ENCODE peak calls at places on chromosomes 2 and 18, in six cellular contexts. One of them, this sample, is unnamed.

GRCh38 chr2:96933528-96933927 is 52.9 kb downstream of the FAM178B start:
- DNase-seq in neural progenitor cell: peak
- DNase-seq in fibroblast of the aortic adventitia: no peak
- DNase-seq in fibroblast of villous mesenchyme: no peak
- DNase-seq in right cardiac atrium: peak
- DNase-seq in left ventricle myocardium inferior: no peak
- DNase-seq in this sample: no peak

GRCh38 chr2:60064687-60065361 is 488.6 kb downstream of the BCL11A start:
- DNase-seq in neural progenitor cell: peak
- DNase-seq in fibroblast of the aortic adventitia: no peak
- DNase-seq in fibroblast of villous mesenchyme: no peak
- DNase-seq in right cardiac atrium: no peak
- DNase-seq in left ventricle myocardium inferior: no peak
- DNase-seq in this sample: no peak

GRCh38 chr2:157336137-157336721 is 10.6 kb upstream of the ERMN start:
- DNase-seq in neural progenitor cell: peak
- DNase-seq in fibroblast of the aortic adventitia: peak
- DNase-seq in fibroblast of villous mesenchyme: peak
- DNase-seq in right cardiac atrium: no peak
- DNase-seq in left ventricle myocardium inferior: no peak
- DNase-seq in this sample: peak

GRCh38 chr18:40037386-40037785 is 1917.6 kb upstream of the PIK3C3 start:
- DNase-seq in neural progenitor cell: no peak
- DNase-seq in fibroblast of the aortic adventitia: no peak
- DNase-seq in fibroblast of villous mesenchyme: no peak
- DNase-seq in right cardiac atrium: no peak
- DNase-seq in left ventricle myocardium inferior: no peak
- DNase-seq in this sample: no peak

GRCh38 chr18:10057808-10058791 is 144.3 kb downstream of the VAPA start:
- DNase-seq in neural progenitor cell: no peak
- DNase-seq in fibroblast of the aortic adventitia: peak
- DNase-seq in fibroblast of villous mesenchyme: peak
- DNase-seq in right cardiac atrium: no peak
- DNase-seq in left ventricle myocardium inferior: no peak
- DNase-seq in this sample: peak

GRCh38 chr2:31822587-31822986 is 188.2 kb downstream of the MEMO1 start:
- DNase-seq in neural progenitor cell: no peak
- DNase-seq in fibroblast of the aortic adventitia: no peak
- DNase-seq in fibroblast of villous mesenchyme: no peak
- DNase-seq in right cardiac atrium: no peak
- DNase-seq in left ventricle myocardium inferior: no peak
- DNase-seq in this sample: no peak

GRCh38 chr2:42809131-42809875 is 16.9 kb upstream of the HAAO start:
- DNase-seq in neural progenitor cell: no peak
- DNase-seq in fibroblast of the aortic adventitia: no peak
- DNase-seq in fibroblast of villous mesenchyme: no peak
- DNase-seq in right cardiac atrium: no peak
- DNase-seq in left ventricle myocardium inferior: no peak
- DNase-seq in this sample: no peak

GRCh38 chr2:6352906-6353515 is 512.7 kb downstream of the CMPK2 start:
- DNase-seq in neural progenitor cell: peak
- DNase-seq in fibroblast of the aortic adventitia: peak
- DNase-seq in fibroblast of villous mesenchyme: peak
- DNase-seq in right cardiac atrium: peak
- DNase-seq in left ventricle myocardium inferior: peak
- DNase-seq in this sample: peak

GRCh38 chr18:42706618-42707017 is 408.9 kb downstream of the RIT2 start:
- DNase-seq in neural progenitor cell: peak
- DNase-seq in fibroblast of the aortic adventitia: peak
- DNase-seq in fibroblast of villous mesenchyme: no peak
- DNase-seq in right cardiac atrium: peak
- DNase-seq in left ventricle myocardium inferior: no peak
- DNase-seq in this sample: no peak

GRCh38 chr2:240513544-240514287 is 44.1 kb downstream of the ANKMY1 start:
- DNase-seq in neural progenitor cell: peak
- DNase-seq in fibroblast of the aortic adventitia: peak
- DNase-seq in fibroblast of villous mesenchyme: peak
- DNase-seq in right cardiac atrium: peak
- DNase-seq in left ventricle myocardium inferior: peak
- DNase-seq in this sample: peak

GRCh38 chr2:227106845-227107759 is 56.9 kb downstream of the COL4A4 start:
- DNase-seq in neural progenitor cell: peak
- DNase-seq in fibroblast of the aortic adventitia: peak
- DNase-seq in fibroblast of villous mesenchyme: peak
- DNase-seq in right cardiac atrium: no peak
- DNase-seq in left ventricle myocardium inferior: no peak
- DNase-seq in this sample: peak

GRCh38 chr2:29821591-29821990 is 99.8 kb downstream of the ALK start:
- DNase-seq in neural progenitor cell: no peak
- DNase-seq in fibroblast of the aortic adventitia: no peak
- DNase-seq in fibroblast of villous mesenchyme: no peak
- DNase-seq in right cardiac atrium: no peak
- DNase-seq in left ventricle myocardium inferior: no peak
- DNase-seq in this sample: no peak

GRCh38 chr18:31046916-31047315 is 4.4 kb upstream of the DSC3 start:
- DNase-seq in neural progenitor cell: no peak
- DNase-seq in fibroblast of the aortic adventitia: no peak
- DNase-seq in fibroblast of villous mesenchyme: no peak
- DNase-seq in right cardiac atrium: no peak
- DNase-seq in left ventricle myocardium inferior: no peak
- DNase-seq in this sample: no peak

GRCh38 chr2:73776869-73777519 is 2.9 kb downstream of the DUSP11 start:
- DNase-seq in neural progenitor cell: no peak
- DNase-seq in fibroblast of the aortic adventitia: peak
- DNase-seq in fibroblast of villous mesenchyme: peak
- DNase-seq in right cardiac atrium: no peak
- DNase-seq in left ventricle myocardium inferior: no peak
- DNase-seq in this sample: peak

GRCh38 chr18:5294618-5295230 is 802 bp downstream of the ZBTB14 start:
- DNase-seq in neural progenitor cell: no peak
- DNase-seq in fibroblast of the aortic adventitia: peak
- DNase-seq in fibroblast of villous mesenchyme: peak
- DNase-seq in right cardiac atrium: peak
- DNase-seq in left ventricle myocardium inferior: peak
- DNase-seq in this sample: peak

GRCh38 chr2:172953411-172953810 is 122.2 kb upstream of the MAP3K20 start:
- DNase-seq in neural progenitor cell: no peak
- DNase-seq in fibroblast of the aortic adventitia: no peak
- DNase-seq in fibroblast of villous mesenchyme: no peak
- DNase-seq in right cardiac atrium: no peak
- DNase-seq in left ventricle myocardium inferior: no peak
- DNase-seq in this sample: no peak

GRCh38 chr2:19114754-19115231 is 243.6 kb downstream of the OSR1 start:
- DNase-seq in neural progenitor cell: no peak
- DNase-seq in fibroblast of the aortic adventitia: peak
- DNase-seq in fibroblast of villous mesenchyme: no peak
- DNase-seq in right cardiac atrium: peak
- DNase-seq in left ventricle myocardium inferior: peak
- DNase-seq in this sample: peak

GRCh38 chr2:236464140-236464539 is 105.5 kb upstream of the ACKR3 start:
- DNase-seq in neural progenitor cell: no peak
- DNase-seq in fibroblast of the aortic adventitia: peak
- DNase-seq in fibroblast of villous mesenchyme: no peak
- DNase-seq in right cardiac atrium: no peak
- DNase-seq in left ventricle myocardium inferior: no peak
- DNase-seq in this sample: no peak

GRCh38 chr2:11631462-11631861 is 38.5 kb downstream of the NTSR2 start:
- DNase-seq in neural progenitor cell: no peak
- DNase-seq in fibroblast of the aortic adventitia: peak
- DNase-seq in fibroblast of villous mesenchyme: no peak
- DNase-seq in right cardiac atrium: no peak
- DNase-seq in left ventricle myocardium inferior: no peak
- DNase-seq in this sample: peak

GRCh38 chr2:146807568-146808168 is 1037.2 kb upstream of the ACVR2A start:
- DNase-seq in neural progenitor cell: peak
- DNase-seq in fibroblast of the aortic adventitia: no peak
- DNase-seq in fibroblast of villous mesenchyme: no peak
- DNase-seq in right cardiac atrium: peak
- DNase-seq in left ventricle myocardium inferior: no peak
- DNase-seq in this sample: no peak

GRCh38 chr2:69798909-69799526 is 30.4 kb upstream of the GMCL1 start:
- DNase-seq in neural progenitor cell: peak
- DNase-seq in fibroblast of the aortic adventitia: peak
- DNase-seq in fibroblast of villous mesenchyme: peak
- DNase-seq in right cardiac atrium: no peak
- DNase-seq in left ventricle myocardium inferior: no peak
- DNase-seq in this sample: peak

GRCh38 chr18:57802166-57802868 is 798 bp downstream of the ATP8B1 start:
- DNase-seq in neural progenitor cell: peak
- DNase-seq in fibroblast of the aortic adventitia: no peak
- DNase-seq in fibroblast of villous mesenchyme: no peak
- DNase-seq in right cardiac atrium: peak
- DNase-seq in left ventricle myocardium inferior: no peak
- DNase-seq in this sample: no peak

GRCh38 chr2:126172785-126173184 is 483.2 kb upstream of the GYPC start:
- DNase-seq in neural progenitor cell: no peak
- DNase-seq in fibroblast of the aortic adventitia: no peak
- DNase-seq in fibroblast of villous mesenchyme: no peak
- DNase-seq in right cardiac atrium: no peak
- DNase-seq in left ventricle myocardium inferior: no peak
- DNase-seq in this sample: no peak

GRCh38 chr2:177572236-177572671 is 179.7 kb downstream of the AGPS start:
- DNase-seq in neural progenitor cell: no peak
- DNase-seq in fibroblast of the aortic adventitia: peak
- DNase-seq in fibroblast of villous mesenchyme: peak
- DNase-seq in right cardiac atrium: no peak
- DNase-seq in left ventricle myocardium inferior: no peak
- DNase-seq in this sample: no peak

GRCh38 chr18:50817898-50818250 is 1.9 kb downstream of the MRO start:
- DNase-seq in neural progenitor cell: no peak
- DNase-seq in fibroblast of the aortic adventitia: peak
- DNase-seq in fibroblast of villous mesenchyme: peak
- DNase-seq in right cardiac atrium: no peak
- DNase-seq in left ventricle myocardium inferior: no peak
- DNase-seq in this sample: peak

GRCh38 chr2:225419033-225419432 is 19.5 kb downstream of the NYAP2 start:
- DNase-seq in neural progenitor cell: no peak
- DNase-seq in fibroblast of the aortic adventitia: no peak
- DNase-seq in fibroblast of villous mesenchyme: no peak
- DNase-seq in right cardiac atrium: no peak
- DNase-seq in left ventricle myocardium inferior: no peak
- DNase-seq in this sample: no peak
- H3K4me3 ChIP-seq in neural progenitor cell: no peak
- H3K4me3 ChIP-seq in fibroblast of the aortic adventitia: no peak
- H3K4me3 ChIP-seq in fibroblast of villous mesenchyme: no peak
- H3K4me3 ChIP-seq in right cardiac atrium: no peak
- H3K4me3 ChIP-seq in left ventricle myocardium inferior: no peak
- H3K4me3 ChIP-seq in this sample: no peak

DNA sequence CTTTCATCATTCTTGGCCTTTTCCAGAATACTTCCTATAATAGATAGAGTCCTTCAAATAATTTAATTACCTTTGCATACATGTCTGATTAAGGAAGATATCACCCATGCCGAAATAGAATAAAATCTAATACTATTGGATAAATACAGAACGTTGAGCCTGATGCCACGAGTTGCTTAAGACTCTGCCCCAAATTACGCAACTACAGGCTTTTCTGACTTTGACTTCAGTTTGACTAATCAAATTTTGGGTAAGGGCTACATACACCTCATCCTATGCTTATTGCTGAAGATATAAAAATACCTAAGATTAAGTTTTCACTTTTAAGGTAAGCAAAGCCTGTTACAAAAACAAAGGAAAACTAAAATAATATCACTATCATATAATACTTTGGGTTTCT is 1065.1 kb upstream of the NRXN1 start:
- DNase-seq in neural progenitor cell: no peak
- DNase-seq in fibroblast of the aortic adventitia: no peak
- DNase-seq in fibroblast of villous mesenchyme: no peak
- DNase-seq in right cardiac atrium: no peak
- DNase-seq in left ventricle myocardium inferior: no peak
- DNase-seq in this sample: no peak
- H3K4me3 ChIP-seq in neural progenitor cell: no peak
- H3K4me3 ChIP-seq in fibroblast of the aortic adventitia: no peak
- H3K4me3 ChIP-seq in fibroblast of villous mesenchyme: no peak
- H3K4me3 ChIP-seq in right cardiac atrium: no peak
- H3K4me3 ChIP-seq in left ventricle myocardium inferior: no peak
- H3K4me3 ChIP-seq in this sample: no peak

GRCh38 chr2:237627463-237628321 is at the start of gene LRRFIP1:
- DNase-seq in neural progenitor cell: peak
- DNase-seq in fibroblast of the aortic adventitia: peak
- DNase-seq in fibroblast of villous mesenchyme: peak
- DNase-seq in right cardiac atrium: peak
- DNase-seq in left ventricle myocardium inferior: peak
- DNase-seq in this sample: no peak
- H3K4me3 ChIP-seq in neural progenitor cell: peak
- H3K4me3 ChIP-seq in fibroblast of the aortic adventitia: peak
- H3K4me3 ChIP-seq in fibroblast of villous mesenchyme: peak
- H3K4me3 ChIP-seq in right cardiac atrium: peak
- H3K4me3 ChIP-seq in left ventricle myocardium inferior: peak
- H3K4me3 ChIP-seq in this sample: peak

GRCh38 chr2:201980389-201980821 is 53.2 kb upstream of the FZD7 start:
- DNase-seq in neural progenitor cell: no peak
- DNase-seq in fibroblast of the aortic adventitia: no peak
- DNase-seq in fibroblast of villous mesenchyme: no peak
- DNase-seq in right cardiac atrium: no peak
- DNase-seq in left ventricle myocardium inferior: no peak
- DNase-seq in this sample: no peak
- H3K4me3 ChIP-seq in neural progenitor cell: no peak
- H3K4me3 ChIP-seq in fibroblast of the aortic adventitia: no peak
- H3K4me3 ChIP-seq in fibroblast of villous mesenchyme: no peak
- H3K4me3 ChIP-seq in right cardiac atrium: no peak
- H3K4me3 ChIP-seq in left ventricle myocardium inferior: no peak
- H3K4me3 ChIP-seq in this sample: no peak

GRCh38 chr2:122105885-122106221 is 350.4 kb downstream of the TSN start:
- DNase-seq in neural progenitor cell: peak
- DNase-seq in fibroblast of the aortic adventitia: no peak
- DNase-seq in fibroblast of villous mesenchyme: no peak
- DNase-seq in right cardiac atrium: no peak
- DNase-seq in left ventricle myocardium inferior: no peak
- DNase-seq in this sample: peak

GRCh38 chr2:122100371-122101150 is 345.1 kb downstream of the TSN start:
- DNase-seq in neural progenitor cell: no peak
- DNase-seq in fibroblast of the aortic adventitia: no peak
- DNase-seq in fibroblast of villous mesenchyme: no peak
- DNase-seq in right cardiac atrium: no peak
- DNase-seq in left ventricle myocardium inferior: no peak
- DNase-seq in this sample: peak

GRCh38 chr2:122108186-122108585 is 352.7 kb downstream of the TSN start:
- DNase-seq in neural progenitor cell: no peak
- DNase-seq in fibroblast of the aortic adventitia: no peak
- DNase-seq in fibroblast of villous mesenchyme: no peak
- DNase-seq in right cardiac atrium: no peak
- DNase-seq in left ventricle myocardium inferior: no peak
- DNase-seq in this sample: no peak

GRCh38 chr2:122101319-122101718 is 345.9 kb downstream of the TSN start:
- DNase-seq in neural progenitor cell: no peak
- DNase-seq in fibroblast of the aortic adventitia: no peak
- DNase-seq in fibroblast of villous mesenchyme: no peak
- DNase-seq in right cardiac atrium: no peak
- DNase-seq in left ventricle myocardium inferior: no peak
- DNase-seq in this sample: peak

GRCh38 chr2:122105171-122105884 is 349.9 kb downstream of the TSN start:
- DNase-seq in neural progenitor cell: peak
- DNase-seq in fibroblast of the aortic adventitia: no peak
- DNase-seq in fibroblast of villous mesenchyme: no peak
- DNase-seq in right cardiac atrium: no peak
- DNase-seq in left ventricle myocardium inferior: no peak
- DNase-seq in this sample: no peak
- H3K4me3 ChIP-seq in neural progenitor cell: peak
- H3K4me3 ChIP-seq in fibroblast of the aortic adventitia: no peak
- H3K4me3 ChIP-seq in fibroblast of villous mesenchyme: no peak
- H3K4me3 ChIP-seq in right cardiac atrium: no peak
- H3K4me3 ChIP-seq in left ventricle myocardium inferior: no peak
- H3K4me3 ChIP-seq in this sample: no peak

GRCh38 chr2:168210216-168210897 is 37.0 kb downstream of the STK39 start:
- DNase-seq in neural progenitor cell: no peak
- DNase-seq in fibroblast of the aortic adventitia: no peak
- DNase-seq in fibroblast of villous mesenchyme: peak
- DNase-seq in right cardiac atrium: no peak
- DNase-seq in left ventricle myocardium inferior: no peak
- DNase-seq in this sample: no peak
- H3K4me3 ChIP-seq in neural progenitor cell: no peak
- H3K4me3 ChIP-seq in fibroblast of the aortic adventitia: no peak
- H3K4me3 ChIP-seq in fibroblast of villous mesenchyme: no peak
- H3K4me3 ChIP-seq in right cardiac atrium: no peak
- H3K4me3 ChIP-seq in left ventricle myocardium inferior: peak
- H3K4me3 ChIP-seq in this sample: no peak